ENCODE peak calls at places on chromosomes 13 and 19, in six cellular contexts. One of them, this sample, is unnamed.
A peak's percentile ranks its signal among the peaks of the same experiment; 100 is the strongest.

GRCh38 chr19:49862411-49863253 is 4.7 kb downstream of the PNKP start:
- DNase-seq in GM12878: no peak
- DNase-seq in body of pancreas: no peak
- DNase-seq in prostate gland: no peak
- DNase-seq in heart left ventricle: no peak
- DNase-seq in uterus: peak; percentile 18
- DNase-seq in this sample: no peak

GRCh38 chr13:99304541-99304940 is 2.7 kb downstream of the GPR183 start:
- DNase-seq in body of pancreas: no peak
- DNase-seq in heart left ventricle: no peak
- DNase-seq in prostate gland: no peak
- DNase-seq in GM12878: no peak
- DNase-seq in uterus: no peak
- DNase-seq in this sample: no peak

GRCh38 chr13:109840201-109840892 is 54.0 kb upstream of the IRS2 start:
- DNase-seq in prostate gland: no peak
- DNase-seq in body of pancreas: no peak
- DNase-seq in uterus: no peak
- DNase-seq in GM12878: no peak
- DNase-seq in heart left ventricle: no peak
- DNase-seq in this sample: no peak

GRCh38 chr19:49201042-49201441 is 43.5 kb downstream of the TRPM4 start:
- DNase-seq in GM12878: no peak
- DNase-seq in uterus: no peak
- DNase-seq in prostate gland: peak; percentile 52
- DNase-seq in body of pancreas: no peak
- DNase-seq in heart left ventricle: no peak
- DNase-seq in this sample: no peak

GRCh38 chr19:18464646-18465045 is 26.7 kb upstream of the ISYNA1 start:
- DNase-seq in heart left ventricle: peak; percentile 87
- DNase-seq in prostate gland: peak; percentile 94
- DNase-seq in uterus: peak; percentile 79
- DNase-seq in GM12878: no peak
- DNase-seq in body of pancreas: peak; percentile 73
- DNase-seq in this sample: peak; percentile 92

GRCh38 chr19:2503521-2504109 is 27.7 kb downstream of the GADD45B start:
- DNase-seq in uterus: no peak
- DNase-seq in body of pancreas: no peak
- DNase-seq in prostate gland: no peak
- DNase-seq in heart left ventricle: no peak
- DNase-seq in GM12878: no peak
- DNase-seq in this sample: no peak

GRCh38 chr19:8334458-8335342 is 8.4 kb downstream of the KANK3 start:
- DNase-seq in prostate gland: peak; percentile 40
- DNase-seq in uterus: no peak
- DNase-seq in body of pancreas: peak; percentile 45
- DNase-seq in heart left ventricle: peak; percentile 54
- DNase-seq in GM12878: no peak
- DNase-seq in this sample: no peak

GRCh38 chr13:34076943-34077703 is 259.2 kb downstream of the RFC3 start:
- DNase-seq in uterus: no peak
- DNase-seq in heart left ventricle: no peak
- DNase-seq in prostate gland: no peak
- DNase-seq in GM12878: no peak
- DNase-seq in body of pancreas: no peak
- DNase-seq in this sample: no peak

GRCh38 chr13:50141660-50142010 is 126.4 kb downstream of the KCNRG start:
- DNase-seq in body of pancreas: no peak
- DNase-seq in GM12878: no peak
- DNase-seq in prostate gland: no peak
- DNase-seq in heart left ventricle: no peak
- DNase-seq in uterus: no peak
- DNase-seq in this sample: no peak

DNA sequence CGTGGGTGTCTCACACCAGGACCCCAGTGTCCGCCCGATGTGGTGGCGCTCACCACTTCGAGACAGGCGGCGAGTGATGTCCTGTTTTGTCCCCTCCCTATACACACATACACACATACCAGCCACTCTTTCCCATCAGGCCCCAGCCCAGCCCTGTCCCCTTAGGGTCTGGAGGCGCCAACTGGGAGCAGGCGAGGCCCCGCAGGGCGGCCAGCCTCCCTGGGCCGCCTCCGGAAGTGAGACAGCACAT is 38.1 kb upstream of the NANOS3 start:
- DNase-seq in heart left ventricle: no peak
- DNase-seq in prostate gland: no peak
- DNase-seq in body of pancreas: no peak
- DNase-seq in uterus: peak; percentile 85
- DNase-seq in GM12878: no peak
- DNase-seq in this sample: no peak
- H3K4me1 ChIP-seq in heart left ventricle: peaks cover 70% of the 10 kb centered on the region
- H3K4me1 ChIP-seq in prostate gland: peaks cover 23% of the 10 kb centered on the region
- H3K4me1 ChIP-seq in body of pancreas: peaks cover 67% of the 10 kb centered on the region
- H3K4me1 ChIP-seq in uterus: peaks cover 4% of the 10 kb centered on the region
- H3K4me1 ChIP-seq in GM12878: peaks cover 53% of the 10 kb centered on the region
- H3K4me1 ChIP-seq in this sample: peaks cover 63% of the 10 kb centered on the region

GRCh38 chr19:53882391-53883050 is 524 bp downstream of the PRKCG start:
- DNase-seq in prostate gland: no peak
- DNase-seq in uterus: no peak
- DNase-seq in GM12878: no peak
- DNase-seq in body of pancreas: no peak
- DNase-seq in heart left ventricle: no peak
- DNase-seq in this sample: no peak

GRCh38 chr19:53879145-53880037 is 2.6 kb upstream of the PRKCG start:
- DNase-seq in uterus: peak; percentile 96
- DNase-seq in heart left ventricle: peak; percentile 94
- DNase-seq in prostate gland: peak; percentile 72
- DNase-seq in body of pancreas: peak; percentile 91
- DNase-seq in GM12878: no peak
- DNase-seq in this sample: peak; percentile 72

GRCh38 chr19:53878786-53879144 is 3.2 kb upstream of the PRKCG start:
- DNase-seq in body of pancreas: no peak
- DNase-seq in heart left ventricle: no peak
- DNase-seq in GM12878: no peak
- DNase-seq in prostate gland: no peak
- DNase-seq in uterus: no peak
- DNase-seq in this sample: no peak

GRCh38 chr19:53881482-53882390 is at the start of gene PRKCG:
- DNase-seq in heart left ventricle: peak; percentile 28
- DNase-seq in GM12878: no peak
- DNase-seq in body of pancreas: peak; percentile 51
- DNase-seq in prostate gland: no peak
- DNase-seq in uterus: no peak
- DNase-seq in this sample: no peak

DNA sequence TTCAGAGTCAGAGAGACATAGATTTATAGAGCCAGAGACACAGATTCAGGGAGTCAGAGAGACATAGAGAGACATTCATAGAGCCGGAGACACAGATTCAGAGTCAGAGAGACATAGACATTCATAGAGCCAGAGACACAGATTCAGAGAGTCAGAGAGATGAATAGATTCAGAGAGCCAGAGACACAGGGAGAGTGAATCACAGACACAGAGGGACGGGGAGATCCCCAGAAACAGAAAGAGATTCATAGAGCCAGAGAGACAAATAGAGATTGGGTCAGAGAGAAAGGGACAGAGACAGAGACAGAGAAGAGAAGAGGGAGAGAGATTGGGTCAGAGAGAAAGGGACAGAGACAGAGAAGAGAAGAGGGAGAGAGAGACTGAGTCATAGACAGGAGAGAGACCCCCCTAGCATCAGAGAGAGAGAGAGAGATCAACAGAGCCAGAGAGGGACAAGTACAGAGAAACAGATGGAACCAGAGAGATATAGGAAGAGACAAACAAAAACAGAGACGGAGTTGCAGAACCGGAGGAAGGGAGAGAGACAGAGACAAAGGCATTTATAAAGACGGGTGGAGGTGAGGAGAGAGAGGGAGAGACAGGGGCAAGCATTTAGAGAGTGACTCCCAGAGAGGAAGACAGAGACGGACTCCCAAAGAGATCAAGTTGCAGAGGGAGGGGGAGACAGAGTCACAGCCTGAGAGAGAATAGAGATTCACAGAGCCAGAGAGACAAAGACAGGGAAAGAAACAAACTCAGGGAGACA is 1.1 kb upstream of the PRKCG start:
- DNase-seq in heart left ventricle: no peak
- DNase-seq in body of pancreas: no peak
- DNase-seq in uterus: no peak
- DNase-seq in prostate gland: no peak
- DNase-seq in GM12878: no peak
- DNase-seq in this sample: no peak
- TF ChIP-seq POLR2A in heart left ventricle: no peak
- TF ChIP-seq POLR2A in body of pancreas: no peak
- TF ChIP-seq POLR2A in uterus: no peak
- TF ChIP-seq POLR2A in prostate gland: no peak
- TF ChIP-seq POLR2A in GM12878: no peak
- TF ChIP-seq POLR2A in this sample: no peak

GRCh38 chr19:43783636-43784035 is 2.9 kb upstream of the KCNN4 start:
- DNase-seq in body of pancreas: no peak
- DNase-seq in GM12878: no peak
- DNase-seq in uterus: no peak
- DNase-seq in prostate gland: no peak
- DNase-seq in heart left ventricle: no peak
- DNase-seq in this sample: no peak

GRCh38 chr19:43782311-43782660 is 1.5 kb upstream of the KCNN4 start:
- DNase-seq in uterus: no peak
- DNase-seq in body of pancreas: no peak
- DNase-seq in heart left ventricle: no peak
- DNase-seq in GM12878: no peak
- DNase-seq in prostate gland: no peak
- DNase-seq in this sample: no peak

GRCh38 chr19:43784981-43785808 is 4.4 kb upstream of the KCNN4 start:
- DNase-seq in uterus: peak; percentile 32
- DNase-seq in heart left ventricle: peak; percentile 52
- DNase-seq in GM12878: no peak
- DNase-seq in prostate gland: peak; percentile 50
- DNase-seq in body of pancreas: no peak
- DNase-seq in this sample: no peak

GRCh38 chr19:43782689-43783231 is 2.0 kb upstream of the KCNN4 start:
- DNase-seq in prostate gland: no peak
- DNase-seq in GM12878: no peak
- DNase-seq in uterus: no peak
- DNase-seq in heart left ventricle: no peak
- DNase-seq in body of pancreas: no peak
- DNase-seq in this sample: no peak

DNA sequence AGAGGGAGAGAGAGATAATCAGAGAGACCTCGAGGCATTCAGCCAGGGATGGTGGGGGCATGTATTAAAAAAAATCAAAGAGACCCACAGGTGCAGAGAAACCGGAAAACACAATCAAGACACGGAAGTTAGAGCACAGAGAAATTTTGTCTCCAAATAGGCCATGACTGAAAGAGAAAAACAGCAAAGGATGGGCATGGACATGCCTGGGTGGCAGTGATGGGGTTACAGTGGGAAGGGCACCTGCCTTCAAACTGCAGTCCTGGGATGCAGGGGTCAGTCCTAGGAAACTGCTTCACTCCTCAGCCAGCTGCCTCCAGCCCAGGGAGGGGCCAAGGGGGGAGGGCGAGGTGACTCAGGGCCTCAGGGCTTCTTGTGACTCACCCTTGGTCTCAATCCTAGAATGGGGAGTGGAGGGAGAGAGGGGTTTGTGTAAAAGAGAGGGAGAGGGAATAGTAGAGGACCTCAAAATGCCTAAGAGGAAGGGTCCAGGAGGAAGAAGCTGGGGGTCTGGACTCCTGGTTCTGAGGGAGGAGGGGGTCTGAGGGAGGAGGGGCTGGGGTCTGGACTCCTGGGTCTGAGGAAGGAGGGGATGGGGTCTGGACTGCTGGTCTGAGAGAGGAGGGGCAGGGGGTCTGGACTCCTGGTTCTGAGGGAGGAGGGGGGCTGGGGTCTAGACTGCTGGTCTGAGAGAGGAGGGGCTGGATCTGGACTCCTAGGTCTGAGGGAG is 3.6 kb upstream of the KCNN4 start:
- DNase-seq in body of pancreas: no peak
- DNase-seq in prostate gland: no peak
- DNase-seq in GM12878: no peak
- DNase-seq in heart left ventricle: no peak
- DNase-seq in uterus: no peak
- DNase-seq in this sample: no peak
- H3K4me3 ChIP-seq in body of pancreas: no peak overlapping the region
- H3K4me3 ChIP-seq in prostate gland: no peak overlapping the region
- H3K4me3 ChIP-seq in GM12878: no peak overlapping the region
- H3K4me3 ChIP-seq in heart left ventricle: no peak overlapping the region
- H3K4me3 ChIP-seq in uterus: no peak overlapping the region
- H3K4me3 ChIP-seq in this sample: no peak overlapping the region

DNA sequence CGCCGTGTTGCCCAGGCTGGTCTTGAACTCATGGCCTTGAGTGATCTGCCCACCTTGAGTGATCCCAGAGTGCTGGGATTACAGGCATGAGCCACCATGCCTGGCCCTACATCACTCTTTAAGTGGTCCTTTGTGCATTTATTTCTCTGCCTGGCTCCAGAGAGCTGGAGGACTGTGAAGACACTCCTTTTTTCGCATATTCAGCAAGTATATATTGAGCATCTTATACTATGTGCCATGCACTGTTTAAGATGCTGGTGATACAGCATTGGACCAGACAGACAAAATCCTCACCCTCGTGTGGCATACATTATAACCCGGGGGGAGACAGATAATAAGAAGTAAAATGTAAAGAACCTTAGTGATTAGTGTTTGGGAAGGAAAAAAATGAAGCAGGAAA is 66.8 kb upstream of the NPAS1 start:
- DNase-seq in GM12878: no peak
- DNase-seq in prostate gland: no peak
- DNase-seq in heart left ventricle: no peak
- DNase-seq in uterus: no peak
- DNase-seq in body of pancreas: no peak
- DNase-seq in this sample: no peak
- H3K4me1 ChIP-seq in GM12878: peaks cover 44% of the 10 kb centered on the region
- H3K4me1 ChIP-seq in prostate gland: peaks cover 18% of the 10 kb centered on the region
- H3K4me1 ChIP-seq in heart left ventricle: peaks cover 70% of the 10 kb centered on the region
- H3K4me1 ChIP-seq in uterus: peaks cover 6% of the 10 kb centered on the region
- H3K4me1 ChIP-seq in body of pancreas: peaks cover 27% of the 10 kb centered on the region
- H3K4me1 ChIP-seq in this sample: peaks cover 38% of the 10 kb centered on the region